ENCODE peak calls at places on chromosomes 6 and 20, in eight cellular contexts. H is brain microvascular endothelial cell; A is heart left ventricle; I is thoracic aorta; D is ovary; W is GM23248; T is CD4-positive, alpha-beta T cell; F is dorsolateral prefrontal cortex. C is an unnamed sample.

GRCh38 chr6:170259301-170259700 is 31.6 kb downstream of the DLL1 start:
- DNase-seq in H (no peak), A (no peak), I (no peak), D (no peak), W (no peak), T (no peak), F (no peak), C (no peak)

GRCh38 chr6:131966443-131966842 is 15.3 kb upstream of the CCN2 start:
- DNase-seq in H (peak), A (no peak), I (no peak), D (no peak), W (peak), T (no peak), F (no peak), C (no peak)

GRCh38 chr6:152748843-152749242 is 1.8 kb upstream of the VIP start:
- DNase-seq in H (no peak), A (no peak), I (no peak), D (no peak), W (peak), T (no peak), F (no peak), C (no peak)

GRCh38 chr6:131982740-131983259 is 31.6 kb upstream of the CCN2 start:
- DNase-seq in H (peak), A (no peak), I (no peak), D (no peak), W (peak), T (no peak), F (no peak), C (no peak)

GRCh38 chr6:46221221-46221793 is 50.5 kb upstream of the ENPP5 start:
- DNase-seq in H (peak), A (no peak), I (no peak), D (no peak), W (peak), T (no peak), F (no peak), C (no peak)

GRCh38 chr6:165940366-165940765 is 227.3 kb downstream of the TBXT start:
- DNase-seq in H (no peak), A (no peak), I (no peak), D (no peak), W (no peak), T (no peak), F (no peak), C (no peak)

GRCh38 chr6:16486661-16487060 is 248.3 kb downstream of the GMPR start:
- DNase-seq in H (no peak), A (no peak), I (no peak), D (no peak), W (no peak), T (no peak), F (no peak), C (no peak)

GRCh38 chr6:22519237-22519636 is 50.1 kb upstream of the HDGFL1 start:
- DNase-seq in H (no peak), A (no peak), I (no peak), D (no peak), W (no peak), T (no peak), F (no peak), C (no peak)

GRCh38 chr6:15550724-15551123 is 112.1 kb downstream of the DTNBP1 start:
- DNase-seq in H (no peak), A (no peak), I (no peak), D (no peak), W (no peak), T (no peak), F (no peak), C (no peak)

GRCh38 chr20:59822291-59823029 is 111.0 kb downstream of the SYCP2 start:
- DNase-seq in H (no peak), A (no peak), I (no peak), D (no peak), W (no peak), T (no peak), F (no peak), C (no peak)

GRCh38 chr20:33522256-33522820 is 32.4 kb downstream of the CBFA2T2 start:
- DNase-seq in H (no peak), A (no peak), I (no peak), D (no peak), W (no peak), T (no peak), F (no peak), C (no peak)

GRCh38 chr6:159282351-159282750 is 113.2 kb downstream of the FNDC1 start:
- DNase-seq in H (no peak), A (no peak), I (no peak), D (no peak), W (peak), T (no peak), F (no peak), C (no peak)

GRCh38 chr20:50824137-50824536 is 29.3 kb downstream of the BCAS4 start:
- DNase-seq in H (peak), A (no peak), I (peak), D (peak), W (peak), T (no peak), F (no peak), C (no peak)

GRCh38 chr6:158475344-158476302 is 84.3 kb upstream of the TMEM181 start:
- DNase-seq in H (peak), A (no peak), I (no peak), D (no peak), W (peak), T (no peak), F (no peak), C (no peak)

GRCh38 chr20:58486207-58486606 is 29.0 kb downstream of the APCDD1L start:
- DNase-seq in H (no peak), A (no peak), I (no peak), D (no peak), W (no peak), T (no peak), F (no peak), C (no peak)

GRCh38 chr6:110528051-110528929 is 51.9 kb upstream of the SLC22A16 start:
- DNase-seq in H (peak), A (peak), I (no peak), D (peak), W (peak), T (peak), F (no peak), C (peak)

GRCh38 chr6:46704562-46704961 is 16.9 kb downstream of the TDRD6 start:
- DNase-seq in H (peak), A (no peak), I (no peak), D (no peak), W (peak), T (no peak), F (no peak), C (no peak)

GRCh38 chr6:105805581-105806023 is 280.5 kb upstream of the PRDM1 start:
- DNase-seq in H (peak), A (no peak), I (no peak), D (no peak), W (peak), T (no peak), F (no peak), C (no peak)
- H3K27ac ChIP-seq in H (no peak), A (no peak), I (no peak), D (no peak), W (no peak), T (no peak), F (no peak), C (no peak)

GRCh38 chr20:43936371-43936770 is 21.7 kb downstream of the TOX2 start:
- DNase-seq in H (no peak), A (no peak), I (no peak), D (no peak), W (no peak), T (no peak), F (no peak), C (no peak)
- H3K27ac ChIP-seq in H (no peak), A (no peak), I (no peak), D (no peak), W (no peak), T (no peak), F (no peak), C (no peak)

GRCh38 chr6:35018184-35018523 is 123.0 kb downstream of the TCP11 start:
- DNase-seq in H (no peak), A (no peak), I (no peak), D (no peak), W (no peak), T (no peak), F (no peak), C (no peak)
- H3K27ac ChIP-seq in H (no peak), A (peak), I (peak), D (peak), W (peak), T (no peak), F (peak), C (no peak)

GRCh38 chr20:64265201-64265600 is 9.7 kb downstream of the PCMTD2 start:
- DNase-seq in H (no peak), A (no peak), I (no peak), D (no peak), W (no peak), T (no peak), F (no peak), C (no peak)

GRCh38 chr20:64271636-64272035 is 16.1 kb downstream of the PCMTD2 start:
- DNase-seq in H (no peak), A (no peak), I (no peak), D (no peak), W (no peak), T (no peak), F (no peak), C (no peak)

GRCh38 chr20:64266988-64267387 is 11.4 kb downstream of the PCMTD2 start:
- DNase-seq in H (no peak), A (no peak), I (no peak), D (no peak), W (no peak), T (no peak), F (no peak), C (no peak)

GRCh38 chr20:64269604-64270411 is 14.3 kb downstream of the PCMTD2 start:
- DNase-seq in H (no peak), A (no peak), I (no peak), D (no peak), W (no peak), T (no peak), F (no peak), C (no peak)

GRCh38 chr20:64268180-64268579 is 12.6 kb downstream of the PCMTD2 start:
- DNase-seq in H (no peak), A (no peak), I (no peak), D (no peak), W (no peak), T (no peak), F (no peak), C (no peak)
- H3K27ac ChIP-seq in H (no peak), A (peak), I (no peak), D (no peak), W (no peak), T (no peak), F (no peak), C (no peak)

GRCh38 chr6:43115365-43115764 is 39.3 kb downstream of the PTK7 start:
- DNase-seq in H (no peak), A (no peak), I (no peak), D (no peak), W (peak), T (no peak), F (no peak), C (peak)

GRCh38 chr6:43122146-43122545 is 46.0 kb downstream of the PTK7 start:
- DNase-seq in H (no peak), A (no peak), I (no peak), D (no peak), W (no peak), T (no peak), F (no peak), C (no peak)

GRCh38 chr6:43120101-43120730 is 44.1 kb downstream of the PTK7 start:
- DNase-seq in H (no peak), A (no peak), I (no peak), D (no peak), W (no peak), T (no peak), F (no peak), C (no peak)

GRCh38 chr6:43120938-43121913 is 45.1 kb downstream of the PTK7 start:
- DNase-seq in H (peak), A (no peak), I (peak), D (peak), W (peak), T (no peak), F (no peak), C (peak)

GRCh38 chr6:43119456-43119855 is 43.3 kb downstream of the PTK7 start:
- DNase-seq in H (no peak), A (no peak), I (no peak), D (no peak), W (no peak), T (no peak), F (no peak), C (no peak)
- H3K27ac ChIP-seq in H (no peak), A (no peak), I (no peak), D (no peak), W (no peak), T (no peak), F (no peak), C (no peak)

GRCh38 chr20:31475472-31476312 is 604 bp downstream of the REM1 start:
- DNase-seq in H (no peak), A (no peak), I (no peak), D (no peak), W (no peak), T (no peak), F (no peak), C (no peak)
- H3K27ac ChIP-seq in H (no peak), A (peak), I (peak), D (peak), W (no peak), T (no peak), F (no peak), C (no peak)